ENCODE peak calls at places on chromosome 14, in seven cellular contexts. K, D, B, O, T, Z and X are unnamed samples.

GRCh38 chr14:68779761-68780323 is 13.0 kb downstream of the ZFP36L1 start:
- DNase-seq in K (no peak), D (peak), B (no peak), O (peak), T (peak), Z (no peak), X (no peak)

GRCh38 chr14:68364823-68365222 is 428.0 kb downstream of the ZFP36L1 start:
- DNase-seq in K (no peak), D (no peak), B (no peak), O (no peak), T (no peak), Z (no peak), X (no peak)

GRCh38 chr14:76261371-76261811 is 109.7 kb downstream of the GPATCH2L start:
- DNase-seq in K (no peak), D (no peak), B (peak), O (no peak), T (no peak), Z (no peak), X (no peak)

GRCh38 chr14:103775506-103775905 is 59.9 kb downstream of the ZFYVE21 start:
- DNase-seq in K (no peak), D (no peak), B (no peak), O (no peak), T (no peak), Z (no peak), X (peak)

GRCh38 chr14:90455100-90455571 is 58.3 kb downstream of the CALM1 start:
- DNase-seq in K (no peak), D (no peak), B (no peak), O (no peak), T (no peak), Z (no peak), X (no peak)

GRCh38 chr14:104001003-104001402 is 58.7 kb upstream of the RD3L start:
- DNase-seq in K (no peak), D (peak), B (peak), O (no peak), T (no peak), Z (no peak), X (no peak)

GRCh38 chr14:44657688-44658388 is 150.8 kb upstream of the FSCB start:
- DNase-seq in K (no peak), D (no peak), B (no peak), O (no peak), T (no peak), Z (no peak), X (peak)

GRCh38 chr14:49505026-49505766 is 81.0 kb downstream of the RPS29 start:
- DNase-seq in K (no peak), D (no peak), B (no peak), O (no peak), T (peak), Z (no peak), X (no peak)